ENCODE peak calls at places on chromosomes 7 and 10, in seven cellular contexts. T, O, L, X, S, Q and G are unnamed samples.

GRCh38 chr10:60661627-60662026 is 116.7 kb upstream of the CDK1 start:
- DNase-seq in T (no peak), O (peak; percentile 83), L (no peak), X (no peak), S (no peak), Q (no peak), G (no peak)

GRCh38 chr10:48806282-48806681 is 121.6 kb downstream of the WDFY4 start:
- DNase-seq in T (no peak), O (no peak), L (no peak), X (no peak), S (no peak), Q (no peak), G (no peak)

GRCh38 chr7:115910541-115911164 is 119.9 kb downstream of the TFEC start:
- DNase-seq in T (no peak), O (no peak), L (no peak), X (no peak), S (no peak), Q (no peak), G (peak; percentile 4)

GRCh38 chr7:1058821-1059199 is 14.5 kb downstream of the GPR146 start:
- DNase-seq in T (no peak), O (no peak), L (no peak), X (no peak), S (no peak), Q (no peak), G (no peak)

GRCh38 chr10:76301950-76302349 is 870.5 kb downstream of the LRMDA start:
- DNase-seq in T (no peak), O (no peak), L (no peak), X (no peak), S (no peak), Q (no peak), G (no peak)

GRCh38 chr7:151847681-151848081 is 29.2 kb downstream of the PRKAG2 start:
- DNase-seq in T (no peak), O (peak; percentile 65), L (no peak), X (no peak), S (peak; percentile 3), Q (no peak), G (no peak)

GRCh38 chr7:127578036-127578684 is 7.2 kb downstream of the GCC1 start:
- DNase-seq in T (no peak), O (peak; percentile 20), L (no peak), X (no peak), S (no peak), Q (no peak), G (no peak)

GRCh38 chr7:41584746-41585145 is 118.1 kb downstream of the INHBA start:
- DNase-seq in T (no peak), O (no peak), L (no peak), X (no peak), S (no peak), Q (no peak), G (no peak)

GRCh38 chr7:84746347-84746746 is 440.5 kb downstream of the SEMA3D start:
- DNase-seq in T (no peak), O (peak; percentile 52), L (no peak), X (no peak), S (no peak), Q (no peak), G (no peak)

GRCh38 chr7:27917774-27918314 is 177.9 kb downstream of the TAX1BP1 start:
- DNase-seq in T (no peak), O (peak; percentile 85), L (no peak), X (no peak), S (no peak), Q (no peak), G (no peak)

GRCh38 chr7:36604801-36605200 is 119.5 kb downstream of the AOAH start:
- DNase-seq in T (no peak), O (no peak), L (no peak), X (no peak), S (no peak), Q (no peak), G (no peak)

GRCh38 chr10:61001731-61002122 is 57.7 kb upstream of the RHOBTB1 start:
- DNase-seq in T (no peak), O (no peak), L (no peak), X (no peak), S (no peak), Q (no peak), G (no peak)

GRCh38 chr7:44750921-44751571 is 2.4 kb downstream of the ZMIZ2 start:
- DNase-seq in T (peak; percentile 81), O (peak; percentile 8), L (peak; percentile 84), X (no peak), S (peak; percentile 40), Q (no peak), G (peak; percentile 91)

GRCh38 chr10:86715156-86715795 is 41.1 kb upstream of the BMPR1A start:
- DNase-seq in T (no peak), O (no peak), L (no peak), X (peak; percentile 63), S (no peak), Q (peak; percentile 40), G (no peak)
- TF ChIP-seq CTCF in T (no peak), O (no peak), L (no peak), X (no peak), S (no peak), Q (no peak), G (no peak)

GRCh38 chr10:55470840-55471239 is 669.8 kb upstream of the PCDH15 start:
- DNase-seq in T (no peak), O (no peak), L (no peak), X (no peak), S (no peak), Q (no peak), G (no peak)

GRCh38 chr10:55474258-55474657 is 673.2 kb upstream of the PCDH15 start:
- DNase-seq in T (no peak), O (no peak), L (no peak), X (no peak), S (no peak), Q (no peak), G (no peak)

DNA sequence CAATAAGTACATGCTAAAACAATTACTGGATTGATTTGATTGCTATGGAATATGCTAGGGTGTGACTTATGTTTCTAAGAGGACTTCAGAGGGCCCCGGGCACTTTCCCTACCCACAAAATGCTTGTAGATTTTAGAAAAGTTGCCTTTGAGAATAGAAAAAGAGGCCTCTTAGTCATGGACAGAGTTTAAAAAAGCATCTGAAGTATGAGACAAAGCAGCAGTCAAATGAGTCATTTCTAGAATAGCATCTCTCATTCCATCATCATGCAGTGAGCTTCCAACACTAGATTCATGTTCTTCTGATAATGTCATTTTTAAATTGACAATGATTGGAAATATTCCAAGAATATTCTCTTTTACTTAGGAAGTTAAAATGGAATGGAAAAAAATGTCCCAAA is 675.1 kb upstream of the PCDH15 start:
- DNase-seq in T (no peak), O (no peak), L (no peak), X (no peak), S (no peak), Q (no peak), G (no peak)
- TF ChIP-seq CTCF in T (no peak), O (no peak), L (no peak), X (no peak), S (no peak), Q (no peak), G (no peak)

DNA sequence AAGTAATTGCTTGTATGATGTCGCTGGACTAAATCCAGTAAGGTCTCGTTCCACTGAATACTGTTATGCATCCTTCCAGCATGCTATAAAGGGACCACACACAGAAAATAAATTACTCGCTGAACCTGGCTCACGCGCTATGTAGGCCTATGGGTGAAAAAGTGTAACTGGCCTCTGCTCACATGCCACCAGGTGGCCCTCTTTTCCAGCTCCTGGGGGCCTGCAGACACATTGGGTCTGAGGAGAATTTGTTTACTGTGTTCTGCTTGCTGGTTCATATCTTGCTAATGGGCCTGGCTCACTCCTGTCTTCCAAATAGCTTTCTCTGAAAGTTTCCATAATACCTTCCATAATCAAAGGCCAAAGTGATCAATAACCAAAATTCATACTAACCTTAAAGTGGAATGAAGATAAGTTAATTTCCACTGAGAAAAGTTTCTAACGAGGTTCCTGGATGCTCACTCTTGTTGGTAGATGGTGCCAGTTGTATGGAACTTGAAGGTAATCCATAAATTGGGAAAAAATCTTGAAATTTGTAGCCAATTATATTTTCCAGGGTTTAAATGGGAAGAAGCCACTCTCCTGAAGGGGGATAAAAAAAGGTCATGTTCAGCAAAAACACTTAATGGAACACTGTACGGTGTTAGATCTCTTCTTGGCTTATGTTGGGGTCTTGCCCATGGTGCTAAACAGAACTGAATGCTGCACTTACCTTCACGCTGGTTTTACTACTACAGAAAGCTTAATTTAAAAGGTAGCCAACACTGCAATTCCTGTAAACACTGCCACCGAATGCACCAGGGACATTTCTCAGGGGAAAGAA is 27.0 kb upstream of the ZPBP start:
- DNase-seq in T (peak; percentile 22), O (no peak), L (no peak), X (no peak), S (no peak), Q (no peak), G (peak; percentile 36)
- TF ChIP-seq CTCF in T (peak; percentile 38), O (no peak), L (peak; percentile 58), X (no peak), S (no peak), Q (no peak), G (no peak)

DNA sequence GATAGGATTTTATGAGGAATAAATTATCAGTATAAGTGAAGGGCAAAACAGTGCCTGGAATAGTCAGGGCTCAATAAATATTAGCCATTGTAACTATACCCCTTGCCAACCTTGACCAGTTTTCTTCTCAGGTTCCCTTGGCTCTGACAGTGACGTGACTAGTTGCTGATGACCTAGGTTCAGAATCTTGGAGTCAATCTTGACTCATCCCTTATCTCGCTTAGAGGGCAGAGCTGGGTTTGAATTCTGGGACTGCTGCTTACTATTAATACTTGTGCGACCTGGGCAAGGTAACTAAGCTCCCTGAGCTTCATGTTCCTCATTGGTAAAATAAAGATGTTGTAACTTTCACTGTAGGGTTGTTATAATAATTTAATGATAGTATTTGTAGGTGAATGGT is 9.2 kb upstream of the CAMK2G start:
- DNase-seq in T (no peak), O (peak; percentile 24), L (no peak), X (no peak), S (no peak), Q (no peak), G (no peak)
- TF ChIP-seq CTCF in T (no peak), O (no peak), L (no peak), X (no peak), S (no peak), Q (no peak), G (no peak)

DNA sequence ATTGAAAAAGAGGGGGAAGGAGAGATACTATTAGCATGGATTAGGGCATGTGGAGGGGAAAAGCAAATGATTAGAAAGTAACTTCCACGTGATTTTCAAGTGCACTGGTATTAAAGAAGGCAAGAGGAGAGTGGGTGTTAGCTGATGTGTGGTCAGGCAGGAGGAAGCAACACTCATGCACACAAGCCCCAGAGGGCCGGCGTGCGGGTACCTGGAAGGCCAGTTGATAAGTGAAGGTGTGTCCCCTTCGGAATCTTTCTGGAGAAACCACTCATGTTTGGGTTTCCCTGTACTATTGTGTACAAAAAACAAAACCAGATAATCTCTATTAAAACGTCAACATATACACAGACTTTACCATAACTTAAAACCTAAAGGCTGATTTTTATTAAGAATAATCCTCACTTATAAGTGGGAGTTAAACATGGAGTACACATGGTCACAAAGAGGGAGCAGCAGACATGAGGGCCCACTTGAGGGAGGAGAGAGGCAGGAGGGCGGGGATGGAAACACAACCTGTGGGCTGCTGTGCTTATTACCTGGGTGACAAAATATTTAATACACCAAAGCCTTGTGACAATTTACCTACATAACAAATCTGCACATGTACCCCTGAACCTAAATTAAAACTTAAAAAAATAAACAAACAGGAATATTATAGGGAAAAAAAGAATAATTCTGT is 98.9 kb downstream of the SVIL start:
- DNase-seq in T (no peak), O (no peak), L (no peak), X (no peak), S (no peak), Q (no peak), G (no peak)
- TF ChIP-seq CTCF in T (no peak), O (no peak), L (no peak), X (no peak), S (no peak), Q (no peak), G (no peak)